ENCODE peak calls at places on chromosomes 4 and X, in five cellular contexts. Z is AG10803, X is WTC11, O is psoas muscle, E is osteoblast. S is an unnamed sample.

GRCh38 chr4:6999172-7000086 is 43.7 kb upstream of the TADA2B start:
- DNase-seq in Z (no peak), X (no peak), O (no peak), E (peak), S (no peak)

GRCh38 chr4:89800012-89800516 is 36.9 kb downstream of the SNCA start:
- DNase-seq in Z (no peak), X (no peak), O (no peak), E (no peak), S (no peak)

GRCh38 chrX:69362889-69363288 is 141.2 kb upstream of the NALF2 start:
- DNase-seq in Z (peak), X (no peak), O (no peak), E (no peak), S (no peak)

GRCh38 chr4:86939123-86939522 is 4.3 kb downstream of the AFF1 start:
- DNase-seq in Z (no peak), X (no peak), O (no peak), E (no peak), S (no peak)

GRCh38 chr4:139301821-139302611 is at the start of gene NDUFC1:
- DNase-seq in Z (peak), X (peak), O (peak), E (peak), S (peak)

GRCh38 chrX:47958943-47959342 is 44.8 kb downstream of the ZNF182 start:
- DNase-seq in Z (no peak), X (no peak), O (no peak), E (no peak), S (no peak)

GRCh38 chr4:137451150-137451850 is 81.0 kb downstream of the PCDH18 start:
- DNase-seq in Z (no peak), X (no peak), O (no peak), E (no peak), S (no peak)

GRCh38 chr4:3409571-3410091 is 32.1 kb upstream of the HGFAC start:
- DNase-seq in Z (no peak), X (no peak), O (no peak), E (peak), S (no peak)

GRCh38 chr4:153341575-153342090 is 2.9 kb upstream of the MND1 start:
- DNase-seq in Z (peak), X (no peak), O (no peak), E (peak), S (no peak)

GRCh38 chrX:13684361-13684760 is 4.6 kb upstream of the RAB9A start:
- DNase-seq in Z (no peak), X (no peak), O (no peak), E (no peak), S (no peak)

GRCh38 chr4:112153222-112153791 is 8.1 kb downstream of the FAM241A start:
- DNase-seq in Z (no peak), X (no peak), O (no peak), E (no peak), S (no peak)

GRCh38 chr4:58560736-58561135 is 1450.6 kb upstream of the IGFBP7 start:
- DNase-seq in Z (no peak), X (no peak), O (no peak), E (no peak), S (no peak)

GRCh38 chr4:88177981-88178632 is 19.7 kb upstream of the ABCG2 start:
- DNase-seq in Z (peak), X (peak), O (no peak), E (peak), S (no peak)

GRCh38 chr4:30945586-30945985 is 225.4 kb downstream of the PCDH7 start:
- DNase-seq in Z (no peak), X (no peak), O (no peak), E (no peak), S (no peak)

GRCh38 chrX:136954930-136955329 is 74.4 kb upstream of the RBMX start:
- DNase-seq in Z (peak), X (no peak), O (no peak), E (peak), S (no peak)

GRCh38 chr4:119025440-119025839 is 110.2 kb upstream of the MYOZ2 start:
- DNase-seq in Z (peak), X (no peak), O (no peak), E (no peak), S (no peak)

GRCh38 chr4:48350871-48351270 is 9.5 kb downstream of the SLAIN2 start:
- DNase-seq in Z (no peak), X (no peak), O (no peak), E (no peak), S (no peak)
- TF ChIP-seq CTCF in Z (no peak), X (no peak), O (no peak), E (no peak), S (no peak)

GRCh38 chr4:76429636-76430035 is 5.4 kb upstream of the SHROOM3 start:
- DNase-seq in Z (no peak), X (no peak), O (no peak), E (no peak), S (no peak)

GRCh38 chr4:76430519-76431388 is 4.3 kb upstream of the SHROOM3 start:
- DNase-seq in Z (peak), X (no peak), O (no peak), E (no peak), S (peak)

GRCh38 chr4:76420311-76420710 is 630 bp downstream of the CCDC158 start:
- DNase-seq in Z (no peak), X (no peak), O (no peak), E (peak), S (no peak)

GRCh38 chr4:76420901-76421581 is at the start of gene CCDC158:
- DNase-seq in Z (no peak), X (no peak), O (peak), E (peak), S (no peak)

GRCh38 chr4:76426272-76426671 is 5.3 kb upstream of the CCDC158 start:
- DNase-seq in Z (no peak), X (no peak), O (no peak), E (no peak), S (no peak)
- TF ChIP-seq CTCF in Z (no peak), X (no peak), O (no peak), E (peak), S (peak)

DNA sequence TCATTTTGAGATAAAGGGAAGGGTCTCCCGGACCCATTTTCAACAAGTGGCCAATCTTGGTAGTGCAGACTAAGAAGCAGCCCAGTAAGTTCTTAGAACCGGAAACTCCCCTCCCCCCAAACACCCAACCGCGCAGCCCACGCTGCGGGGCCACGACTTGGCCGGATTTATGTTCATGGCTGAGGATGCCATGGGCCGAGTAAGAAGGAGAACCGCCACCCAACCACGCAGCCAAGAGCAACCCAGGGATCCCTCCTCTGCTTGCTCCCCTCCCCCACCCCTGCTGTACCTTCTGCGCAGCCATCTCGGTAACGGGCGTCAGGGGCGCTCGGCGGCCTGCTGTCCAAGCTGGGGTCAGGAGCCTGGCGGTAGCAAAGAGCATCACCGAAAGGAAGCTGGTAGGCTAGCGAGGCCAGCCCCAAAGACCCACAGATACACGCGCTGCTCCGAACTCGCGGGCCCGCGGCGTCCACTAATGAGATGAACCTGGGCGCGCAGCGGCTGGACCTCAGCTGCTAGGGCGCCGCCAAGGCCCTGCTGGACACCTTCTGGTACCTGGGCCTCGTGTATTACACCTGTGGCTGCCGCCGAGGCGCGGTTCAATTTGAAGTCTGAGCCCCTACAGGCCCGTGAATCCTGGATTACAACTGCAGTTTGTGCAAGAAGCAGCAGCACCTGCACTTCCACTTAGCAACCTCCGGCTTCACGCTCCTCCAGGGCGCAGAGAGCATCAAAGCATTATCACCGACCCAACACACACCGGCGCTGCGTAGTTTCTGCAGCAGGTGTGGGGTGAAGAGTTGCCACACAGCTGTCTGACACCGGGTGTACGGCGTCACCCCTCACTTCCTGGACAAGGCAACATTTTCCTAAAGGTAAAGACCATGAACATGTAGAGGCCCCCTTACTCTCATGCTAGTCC is 63.4 kb downstream of the NUDT10 start:
- DNase-seq in Z (no peak), X (peak), O (no peak), E (peak), S (no peak)
- TF ChIP-seq CTCF in Z (no peak), X (peak), O (no peak), E (no peak), S (peak)

GRCh38 chrX:54044126-54044876 is at the start of gene PHF8:
- DNase-seq in Z (peak), X (peak), O (peak), E (peak), S (peak)

GRCh38 chrX:54043696-54044125 is 562 bp downstream of the PHF8 start:
- DNase-seq in Z (peak), X (peak), O (peak), E (peak), S (no peak)

GRCh38 chrX:54043084-54043483 is 1.2 kb downstream of the PHF8 start:
- DNase-seq in Z (no peak), X (no peak), O (no peak), E (no peak), S (no peak)

GRCh38 chrX:54044877-54045328 is 630 bp upstream of the PHF8 start:
- DNase-seq in Z (no peak), X (no peak), O (no peak), E (peak), S (no peak)

GRCh38 chrX:54042609-54043010 is 1.7 kb downstream of the PHF8 start:
- DNase-seq in Z (peak), X (peak), O (peak), E (peak), S (peak)
- TF ChIP-seq CTCF in Z (peak), X (no peak), O (no peak), E (peak), S (peak)

GRCh38 chrX:33949300-33949699 is 182.8 kb downstream of the FAM47A start:
- DNase-seq in Z (no peak), X (no peak), O (no peak), E (no peak), S (no peak)
- TF ChIP-seq CTCF in Z (no peak), X (no peak), O (no peak), E (no peak), S (no peak)

S was measured in neural crest cell.